ENCODE peak calls at places on chromosomes 11 and 22, in seven cellular contexts. S is AG04450; C is naive thymus-derived CD4-positive, alpha-beta T cell; Y is NCI-H1048; G is cardiac muscle cell; H is CD4-positive, CD25-positive, alpha-beta regulatory T cell; D is Calu3. X is an unnamed sample.

GRCh38 chr11:79402912-79403311 is 37.9 kb downstream of the TENM4 start:
- DNase-seq in D (no peak), Y (no peak), C (no peak), G (no peak), H (no peak), S (no peak), X (no peak)

GRCh38 chr22:46613606-46613997 is 6.6 kb upstream of the GRAMD4 start:
- DNase-seq in H (no peak), G (no peak), D (peak), S (no peak), Y (no peak), C (no peak), X (peak)

GRCh38 chr11:43697679-43698078 is 17.1 kb downstream of the HSD17B12 start:
- DNase-seq in D (no peak), Y (no peak), C (no peak), S (no peak), G (no peak), H (no peak), X (no peak)

GRCh38 chr22:27669798-27670599 is 131.6 kb downstream of the MN1 start:
- DNase-seq in C (no peak), G (no peak), Y (no peak), D (peak), S (no peak), H (no peak), X (no peak)

GRCh38 chr22:31272522-31273446 is 19.5 kb downstream of the PIK3IP1 start:
- DNase-seq in Y (peak), S (peak), C (no peak), G (peak), H (peak), D (peak), X (peak)

GRCh38 chr11:121328967-121329653 is 36.5 kb downstream of the SC5D start:
- DNase-seq in G (no peak), D (no peak), S (no peak), H (peak), Y (no peak), C (peak), X (peak)

GRCh38 chr22:30301995-30302809 is 12.9 kb upstream of the CASTOR1 start:
- DNase-seq in S (no peak), H (peak), G (no peak), C (no peak), D (peak), Y (no peak), X (peak)

GRCh38 chr11:41118521-41118920 is 340.9 kb downstream of the LRRC4C start:
- DNase-seq in C (no peak), Y (no peak), H (no peak), G (no peak), D (no peak), S (no peak), X (no peak)

GRCh38 chr11:36376888-36377758 is 81.0 kb downstream of the PRR5L start:
- DNase-seq in C (no peak), H (peak), Y (no peak), D (peak), S (no peak), G (peak), X (no peak)

GRCh38 chr22:37229805-37230672 is 14.0 kb downstream of the RAC2 start:
- DNase-seq in D (no peak), G (no peak), H (peak), C (peak), S (no peak), Y (no peak), X (peak)

GRCh38 chr11:65488273-65489058 is 10.4 kb upstream of the MALAT1 start:
- DNase-seq in C (no peak), Y (no peak), H (no peak), S (no peak), D (no peak), G (no peak), X (no peak)

GRCh38 chr11:104609297-104609696 is 289.0 kb downstream of the CASP12 start:
- DNase-seq in C (peak), S (peak), G (peak), D (peak), Y (no peak), H (peak), X (peak)

GRCh38 chr11:70631624-70632047 is 233.3 kb downstream of the CTTN start:
- DNase-seq in C (no peak), G (no peak), Y (no peak), H (no peak), S (no peak), D (no peak), X (no peak)

GRCh38 chr11:26717761-26718160 is 4.1 kb downstream of the SLC5A12 start:
- DNase-seq in H (no peak), C (no peak), G (no peak), D (no peak), Y (no peak), S (no peak), X (no peak)

GRCh38 chr11:32829680-32830412 is at the start of gene PRRG4:
- DNase-seq in Y (peak), D (peak), C (no peak), H (peak), G (peak), S (no peak), X (peak)

GRCh38 chr11:96607890-96608558 is 218.2 kb downstream of the JRKL start:
- DNase-seq in G (no peak), S (no peak), Y (no peak), D (no peak), H (no peak), C (no peak), X (no peak)

GRCh38 chr11:108069947-108070346 is 51.4 kb upstream of the ACAT1 start:
- DNase-seq in D (no peak), H (peak), C (peak), G (no peak), Y (no peak), S (no peak), X (no peak)

GRCh38 chr22:21984793-21985192 is 2.2 kb upstream of the TOP3B start:
- DNase-seq in S (no peak), H (no peak), D (no peak), Y (no peak), C (no peak), G (peak), X (no peak)

GRCh38 chr11:30333405-30333804 is 10.5 kb downstream of the ARL14EP start:
- DNase-seq in S (no peak), D (peak), G (peak), H (peak), Y (no peak), C (no peak), X (no peak)

GRCh38 chr11:35059040-35059439 is 79.9 kb upstream of the CD44 start:
- DNase-seq in H (peak), D (no peak), S (no peak), G (no peak), Y (no peak), C (no peak), X (peak)

GRCh38 chr11:131684111-131685060 is 314.0 kb downstream of the NTM start:
- DNase-seq in Y (no peak), D (no peak), C (no peak), S (no peak), G (no peak), H (no peak), X (no peak)

GRCh38 chr11:10307022-10307410 is 2.1 kb downstream of the ADM start:
- DNase-seq in C (no peak), D (no peak), S (no peak), G (no peak), Y (no peak), H (no peak), X (no peak)

GRCh38 chr11:84526250-84526649 is 1100.9 kb downstream of the DLG2 start:
- DNase-seq in Y (no peak), S (no peak), C (no peak), H (no peak), G (no peak), D (no peak), X (no peak)

GRCh38 chr11:34366522-34366921 is 8.7 kb upstream of the ABTB2 start:
- DNase-seq in D (peak), S (no peak), H (peak), C (no peak), Y (no peak), G (no peak), X (no peak)

GRCh38 chr11:118689852-118690552 is 10.6 kb upstream of the TREH start:
- DNase-seq in C (peak), H (peak), Y (peak), D (peak), S (peak), G (peak), X (peak)

GRCh38 chr11:45885274-45885920 is at the start of gene MAPK8IP1:
- DNase-seq in D (peak), Y (peak), S (no peak), G (peak), H (peak), C (peak), X (no peak)

GRCh38 chr22:44018594-44018993 is 5.5 kb upstream of the PARVB start:
- DNase-seq in S (no peak), Y (no peak), C (no peak), H (no peak), D (no peak), G (no peak), X (no peak)

GRCh38 chr11:111069076-111069475 is 176.4 kb upstream of the POU2AF2 start:
- DNase-seq in S (peak), C (no peak), H (no peak), G (no peak), Y (no peak), D (no peak), X (no peak)

GRCh38 chr22:49882519-49883293 is 29.1 kb downstream of the ZBED4 start:
- DNase-seq in G (no peak), H (no peak), Y (no peak), D (no peak), S (no peak), C (no peak), X (no peak)

GRCh38 chr11:127066426-127067090 is 66.0 kb upstream of the KIRREL3 start:
- DNase-seq in S (no peak), D (no peak), G (no peak), H (no peak), Y (no peak), C (no peak), X (no peak)

GRCh38 chr22:22910272-22911240 is 22.9 kb downstream of the IGLL5 start:
- DNase-seq in H (no peak), Y (no peak), C (no peak), G (no peak), S (no peak), D (no peak), X (no peak)

GRCh38 chr11:114284021-114284420 is 12.2 kb upstream of the NNMT start:
- DNase-seq in G (no peak), H (no peak), D (no peak), S (no peak), C (no peak), Y (no peak), X (no peak)

GRCh38 chr11:126495281-126495680 is 139.8 kb downstream of the ST3GAL4 start:
- DNase-seq in S (no peak), Y (no peak), G (no peak), H (no peak), C (no peak), D (no peak), X (no peak)

GRCh38 chr22:35539910-35540599 is 576 bp upstream of the RASD2 start:
- DNase-seq in H (peak), Y (no peak), C (peak), S (no peak), G (peak), D (peak), X (no peak)

X was measured in GF-D8.